ENCODE peak calls at places on chromosome X, in four cellular contexts. Z is lower leg skin, A is RWPE2, B is HFF-Myc. G is an unnamed sample.

GRCh38 chrX:134669378-134670098 is 11.3 kb upstream of the PLAC1 start:
- DNase-seq in Z (peak; percentile 15), B (peak; percentile 67), A (peak; percentile 69), G (no peak)

GRCh38 chrX:67779099-67779498 is 235.3 kb downstream of the AR start:
- DNase-seq in A (no peak), Z (no peak), B (no peak), G (no peak)

GRCh38 chrX:54064564-54064963 is 20.3 kb upstream of the PHF8 start:
- DNase-seq in Z (no peak), A (no peak), B (no peak), G (no peak)

GRCh38 chrX:100647739-100648138 is 3.7 kb downstream of the SRPX2 start:
- DNase-seq in B (no peak), A (no peak), Z (no peak), G (no peak)

GRCh38 chrX:119067023-119067739 is 5.6 kb upstream of the CT47C1 start:
- DNase-seq in A (no peak), Z (peak; percentile 23), B (peak; percentile 21), G (peak; percentile 11)

GRCh38 chrX:124507276-124507675 is 160.9 kb downstream of the SH2D1A start:
- DNase-seq in B (no peak), Z (no peak), A (no peak), G (no peak)

GRCh38 chrX:30713061-30713525 is 59.9 kb downstream of the GK start:
- DNase-seq in B (peak; percentile 15), Z (peak; percentile 34), A (no peak), G (no peak)

GRCh38 chrX:93874554-93874953 is 200.5 kb downstream of the FAM133A start:
- DNase-seq in B (peak; percentile 0), A (no peak), Z (no peak), G (no peak)

GRCh38 chrX:13892856-13893255 is 76.0 kb upstream of the GPM6B start:
- DNase-seq in B (no peak), A (no peak), Z (no peak), G (no peak)

GRCh38 chrX:34300871-34301270 is 168.8 kb upstream of the FAM47A start:
- DNase-seq in A (no peak), B (peak; percentile 0), Z (no peak), G (no peak)

GRCh38 chrX:74343970-74344622 is 40.1 kb downstream of the ZCCHC13 start:
- DNase-seq in Z (peak; percentile 41), A (no peak), B (peak; percentile 75), G (peak; percentile 11)

GRCh38 chrX:130083656-130084382 is 26.5 kb downstream of the ELF4 start:
- DNase-seq in B (no peak), Z (no peak), A (no peak), G (no peak)

GRCh38 chrX:7889680-7890079 is 37.5 kb downstream of the PNPLA4 start:
- DNase-seq in B (no peak), A (no peak), Z (no peak), G (no peak)
- H3K4me3 ChIP-seq in B (no peak overlapping the region), A (no peak overlapping the region), Z (no peak overlapping the region), G (no peak overlapping the region)

GRCh38 chrX:332496-332860 is 13.9 kb upstream of the GTPBP6 start:
- DNase-seq in A (peak; percentile 65), Z (no peak), B (no peak), G (no peak)

GRCh38 chrX:332916-333610 is 14.5 kb upstream of the GTPBP6 start:
- DNase-seq in Z (no peak), A (peak; percentile 72), B (no peak), G (no peak)

GRCh38 chrX:330726-331144 is 12.1 kb upstream of the GTPBP6 start:
- DNase-seq in Z (no peak), A (peak; percentile 52), B (no peak), G (no peak)

GRCh38 chrX:331145-331771 is 12.7 kb upstream of the GTPBP6 start:
- DNase-seq in A (peak; percentile 74), Z (no peak), B (no peak), G (no peak)

GRCh38 chrX:331772-332495 is 13.3 kb upstream of the GTPBP6 start:
- DNase-seq in A (peak; percentile 69), Z (no peak), B (no peak), G (no peak)
- H3K4me3 ChIP-seq in A (no peak overlapping the region), Z (no peak overlapping the region), B (no peak overlapping the region), G (peak overlapping the region; percentile 41)

DNA sequence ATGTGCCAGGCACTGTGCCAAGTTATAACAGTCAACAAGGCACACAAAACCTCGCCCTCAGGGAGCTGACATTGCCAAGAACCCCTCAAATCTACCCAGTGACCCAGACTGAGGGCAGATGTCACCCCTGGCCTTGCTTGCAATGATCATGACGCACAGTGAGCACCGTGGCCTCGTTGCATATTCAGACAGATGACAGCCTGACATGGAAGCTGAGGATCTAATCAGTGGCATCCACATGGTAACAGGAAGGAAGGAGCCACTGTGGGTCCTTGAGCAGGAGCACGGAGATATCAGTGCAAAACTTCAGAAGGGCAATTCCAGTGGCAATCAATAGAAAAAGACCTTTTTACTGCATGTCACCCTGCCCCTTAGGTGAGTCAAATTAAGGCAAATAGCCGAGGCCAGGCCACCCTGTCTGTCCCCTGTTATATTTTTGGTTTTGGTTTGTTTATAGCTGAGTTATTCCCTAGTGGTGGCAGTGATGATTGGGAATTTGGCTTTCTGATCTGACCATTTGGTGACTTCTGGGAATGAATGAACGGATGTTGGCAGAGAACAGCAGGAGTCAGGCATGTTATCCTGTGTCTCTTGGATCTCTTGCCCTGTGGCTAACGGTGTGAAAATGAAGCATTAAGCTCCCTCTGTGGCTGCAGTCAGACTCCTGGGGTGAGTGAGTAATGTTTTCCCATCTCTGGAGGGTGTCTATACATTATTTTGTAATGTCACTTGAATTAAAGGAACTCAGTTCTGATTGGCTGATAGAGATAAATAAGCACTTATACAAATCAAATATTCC is 20.4 kb downstream of the WDR13 start:
- DNase-seq in Z (no peak), A (no peak), B (no peak), G (no peak)
- H3K4me3 ChIP-seq in Z (no peak overlapping the region), A (no peak overlapping the region), B (no peak overlapping the region), G (no peak overlapping the region)

GRCh38 chrX:153922286-153922573 is 3.8 kb downstream of the ARHGAP4 start:
- DNase-seq in Z (no peak), A (no peak), B (no peak), G (no peak)

GRCh38 chrX:153922932-153923857 is 2.9 kb downstream of the ARHGAP4 start:
- DNase-seq in A (no peak), Z (no peak), B (no peak), G (no peak)

GRCh38 chrX:153925387-153925738 is 701 bp downstream of the ARHGAP4 start:
- DNase-seq in B (no peak), A (no peak), Z (no peak), G (no peak)

GRCh38 chrX:153925739-153926593 is at the start of gene ARHGAP4:
- DNase-seq in A (no peak), B (no peak), Z (no peak), G (no peak)

GRCh38 chrX:153924149-153924861 is 1.8 kb downstream of the ARHGAP4 start:
- DNase-seq in Z (no peak), A (no peak), B (no peak), G (no peak)
- H3K4me3 ChIP-seq in Z (no peak overlapping the region), A (no peak overlapping the region), B (no peak overlapping the region), G (peak overlapping the region; percentile 35)